ENCODE peak calls at places on chromosomes 16 and 17, in six cellular contexts. M is MM.1S; G is stimulated activated CD4-positive, alpha-beta T cell treated with anti-CD3 and anti-CD28 coated beads, Interleukin-4, amount 100 ng/mL, for 4 hours; T is NCI-H1105; S is frontal cortex; U is upper lobe of right lung. Q is an unnamed sample.

GRCh38 chr17:76869878-76870714 is 1.9 kb downstream of the MGAT5B start:
- DNase-seq in M (no peak), G (no peak), T (no peak), S (no peak), U (no peak), Q (no peak)

GRCh38 chr16:15835136-15835878 is 21.5 kb downstream of the MYH11 start:
- DNase-seq in M (no peak), G (no peak), T (no peak), S (no peak), U (no peak), Q (no peak)

GRCh38 chr17:45904886-45905285 is 10.5 kb downstream of the MAPT start:
- DNase-seq in M (no peak), G (no peak), T (no peak), S (no peak), U (no peak), Q (no peak)

GRCh38 chr17:32259596-32259995 is 6.0 kb upstream of the RHBDL3 start:
- DNase-seq in M (no peak), G (no peak), T (no peak), S (no peak), U (no peak), Q (no peak)

GRCh38 chr17:67891481-67892119 is 66.3 kb downstream of the BPTF start:
- DNase-seq in M (no peak), G (no peak), T (no peak), S (no peak), U (no peak), Q (no peak)

GRCh38 chr17:49738456-49739163 is 25.3 kb downstream of the FAM117A start:
- DNase-seq in M (no peak), G (no peak), T (no peak), S (no peak), U (no peak), Q (no peak)

GRCh38 chr17:67364847-67365761 is 1.3 kb downstream of the PSMD12 start:
- DNase-seq in M (peak; percentile 40), G (no peak), T (no peak), S (no peak), U (no peak), Q (no peak)

GRCh38 chr17:10271004-10271620 is 72.7 kb upstream of the GAS7 start:
- DNase-seq in M (no peak), G (no peak), T (no peak), S (no peak), U (no peak), Q (no peak)

GRCh38 chr17:73765824-73766563 is 121.7 kb upstream of the SDK2 start:
- DNase-seq in M (no peak), G (no peak), T (peak; percentile 41), S (no peak), U (no peak), Q (no peak)

GRCh38 chr16:85819711-85820110 is 20.2 kb downstream of the COX4I1 start:
- DNase-seq in M (no peak), G (no peak), T (no peak), S (no peak), U (peak; percentile 52), Q (peak; percentile 41)

GRCh38 chr17:19716108-19717030 is at the start of gene SLC47A2:
- DNase-seq in M (no peak), G (no peak), T (no peak), S (no peak), U (peak; percentile 50), Q (peak; percentile 87)

GRCh38 chr16:81616321-81617020 is 162.6 kb upstream of the PLCG2 start:
- DNase-seq in M (peak; percentile 72), G (peak; percentile 50), T (no peak), S (no peak), U (peak; percentile 81), Q (no peak)

GRCh38 chr17:15261063-15261817 is 3.9 kb downstream of the PMP22 start:
- DNase-seq in M (no peak), G (no peak), T (peak; percentile 6), S (peak; percentile 69), U (peak; percentile 70), Q (no peak)

GRCh38 chr17:29084476-29085148 is 41.7 kb downstream of the PIPOX start:
- DNase-seq in M (no peak), G (no peak), T (peak; percentile 80), S (no peak), U (no peak), Q (no peak)

GRCh38 chr17:78883533-78884131 is 19.4 kb downstream of the CEP295NL start:
- DNase-seq in M (no peak), G (no peak), T (no peak), S (peak; percentile 72), U (peak; percentile 80), Q (no peak)